ENCODE peak calls at places on chromosome 12, in ten cellular contexts. Q is germinal center; B is NCI-H1092; A is SK-N-SH; R is stimulated activated CD8-positive, alpha-beta memory T cell treated with anti-CD3 and anti-CD28 coated beads, Interleukin-4, amount 100 ng/mL, for 48 hours; V is GM20000; W is RPMI7951; Y is GM13977; O is CD8-positive, alpha-beta memory T cell; D is A549. S is an unnamed sample.

GRCh38 chr12:95083471-95083870 is 10.1 kb upstream of the NR2C1 start:
- DNase-seq in B (no peak), V (no peak), D (no peak), R (no peak), Y (no peak), O (no peak), A (no peak), W (no peak), Q (no peak), S (no peak)

GRCh38 chr12:132296063-132296462 is 33.3 kb downstream of the GALNT9 start:
- DNase-seq in O (no peak), R (no peak), B (no peak), D (no peak), Y (no peak), W (no peak), A (no peak), V (no peak), Q (no peak), S (no peak)

GRCh38 chr12:116835484-116835883 is 45.8 kb downstream of the HRK start:
- DNase-seq in Y (no peak), O (no peak), D (no peak), B (no peak), V (no peak), W (no peak), Q (no peak), R (no peak), A (no peak), S (no peak)

GRCh38 chr12:111417784-111418593 is 12.3 kb downstream of the SH2B3 start:
- DNase-seq in B (no peak), Y (no peak), O (no peak), A (no peak), W (no peak), R (no peak), D (no peak), V (no peak), Q (no peak), S (no peak)

GRCh38 chr12:56020437-56021189 is at the start of gene IKZF4:
- DNase-seq in O (no peak), Q (no peak), R (peak; percentile 50), V (no peak), A (peak; percentile 68), W (no peak), B (no peak), D (no peak), Y (no peak), S (no peak)

GRCh38 chr12:39003541-39004160 is 98.3 kb upstream of the CPNE8 start:
- DNase-seq in Y (no peak), O (no peak), D (peak; percentile 19), V (no peak), B (no peak), R (no peak), Q (no peak), W (no peak), A (no peak), S (no peak)

GRCh38 chr12:124727922-124728321 is 135.7 kb downstream of the SCARB1 start:
- DNase-seq in O (no peak), B (no peak), Q (no peak), V (no peak), A (no peak), W (peak; percentile 45), Y (no peak), D (peak; percentile 52), R (no peak), S (no peak)

GRCh38 chr12:68037616-68038255 is 48.5 kb downstream of the IFNG-AS1 start:
- DNase-seq in Y (no peak), B (no peak), O (no peak), Q (no peak), W (no peak), A (no peak), R (no peak), V (no peak), D (no peak), S (no peak)

GRCh38 chr12:31234053-31234835 is 91.7 kb downstream of the SINHCAF start:
- DNase-seq in B (peak; percentile 50), Y (no peak), A (no peak), W (peak; percentile 40), V (no peak), Q (no peak), D (no peak), O (no peak), R (no peak), S (peak; percentile 35)

GRCh38 chr12:34253674-34254073 is 231.4 kb downstream of the ALG10 start:
- DNase-seq in R (no peak), D (no peak), W (no peak), O (no peak), V (no peak), B (no peak), A (no peak), Y (no peak), Q (no peak), S (no peak)